ENCODE peak calls at places on chromosome 15, in six cellular contexts. D, N, C, F, M and J are unnamed samples.

GRCh38 chr15:101458158-101458895 is 31.2 kb downstream of the PCSK6 start:
- DNase-seq in D (no peak), N (no peak), C (no peak), F (no peak), M (no peak), J (no peak)

GRCh38 chr15:71103102-71103676 is 12.1 kb upstream of the THSD4 start:
- DNase-seq in D (no peak), N (peak), C (no peak), F (peak), M (peak), J (no peak)

GRCh38 chr15:44045661-44046060 is 149.4 kb downstream of the FRMD5 start:
- DNase-seq in D (no peak), N (no peak), C (no peak), F (no peak), M (no peak), J (no peak)

GRCh38 chr15:51180534-51180933 is 85.8 kb upstream of the TNFAIP8L3 start:
- DNase-seq in D (no peak), N (no peak), C (no peak), F (no peak), M (no peak), J (no peak)

GRCh38 chr15:35746121-35746520 is 200.2 kb upstream of the DPH6 start:
- DNase-seq in D (no peak), N (no peak), C (no peak), F (no peak), M (no peak), J (no peak)

GRCh38 chr15:101159096-101159935 is 92.5 kb downstream of the CHSY1 start:
- DNase-seq in D (no peak), N (no peak), C (no peak), F (no peak), M (no peak), J (no peak)

GRCh38 chr15:90885432-90886290 is 1.4 kb downstream of the FES start:
- DNase-seq in D (no peak), N (peak), C (peak), F (peak), M (peak), J (peak)

GRCh38 chr15:67105065-67105951 is 39.9 kb downstream of the SMAD3 start:
- DNase-seq in D (peak), N (peak), C (peak), F (no peak), M (peak), J (peak)

GRCh38 chr15:39896837-39897236 is 23.2 kb downstream of the GPR176 start:
- DNase-seq in D (no peak), N (no peak), C (no peak), F (no peak), M (no peak), J (no peak)

GRCh38 chr15:39515765-39516164 is 65.1 kb upstream of the THBS1 start:
- DNase-seq in D (no peak), N (no peak), C (no peak), F (no peak), M (no peak), J (no peak)

GRCh38 chr15:81155375-81156218 is 21.5 kb downstream of the CFAP161 start:
- DNase-seq in D (peak), N (peak), C (peak), F (no peak), M (peak), J (peak)

GRCh38 chr15:65818927-65819562 is 27.0 kb upstream of the DENND4A start:
- DNase-seq in D (no peak), N (no peak), C (no peak), F (no peak), M (no peak), J (no peak)

GRCh38 chr15:84752700-84753099 is 4.3 kb downstream of the ZNF592 start:
- DNase-seq in D (no peak), N (no peak), C (no peak), F (no peak), M (no peak), J (no peak)

GRCh38 chr15:101615986-101616848 is 36.0 kb downstream of the TM2D3 start:
- DNase-seq in D (peak), N (peak), C (peak), F (peak), M (peak), J (no peak)

GRCh38 chr15:94070341-94071275 is 160.8 kb upstream of the MCTP2 start:
- DNase-seq in D (no peak), N (peak), C (no peak), F (no peak), M (peak), J (no peak)

GRCh38 chr15:92638291-92638708 is 17.3 kb downstream of the FAM174B start:
- DNase-seq in D (no peak), N (peak), C (no peak), F (no peak), M (peak), J (peak)

GRCh38 chr15:69014454-69014853 is at the start of gene NOX5:
- DNase-seq in D (no peak), N (peak), C (no peak), F (no peak), M (no peak), J (no peak)

GRCh38 chr15:41695750-41696436 is 35.7 kb downstream of the MGA start:
- DNase-seq in D (peak), N (peak), C (no peak), F (no peak), M (peak), J (peak)

GRCh38 chr15:90231028-90232017 is 2.4 kb downstream of the CIB1 start:
- DNase-seq in D (no peak), N (no peak), C (peak), F (no peak), M (peak), J (no peak)

GRCh38 chr15:70427531-70428120 is 329.9 kb upstream of the TLE3 start:
- DNase-seq in D (no peak), N (no peak), C (no peak), F (no peak), M (no peak), J (no peak)

GRCh38 chr15:68028137-68028771 is 25.9 kb upstream of the PIAS1 start:
- DNase-seq in D (no peak), N (no peak), C (no peak), F (no peak), M (no peak), J (no peak)

GRCh38 chr15:34014556-34014955 is 24.4 kb downstream of the AVEN start:
- DNase-seq in D (peak), N (no peak), C (no peak), F (no peak), M (no peak), J (no peak)

GRCh38 chr15:100821327-100821726 is 58.3 kb upstream of the ALDH1A3 start:
- DNase-seq in D (no peak), N (no peak), C (no peak), F (no peak), M (no peak), J (no peak)

GRCh38 chr15:38128389-38128788 is 124.2 kb upstream of the SPRED1 start:
- DNase-seq in D (no peak), N (peak), C (no peak), F (no peak), M (no peak), J (no peak)

GRCh38 chr15:38127306-38127731 is 125.3 kb upstream of the SPRED1 start:
- DNase-seq in D (no peak), N (peak), C (no peak), F (no peak), M (peak), J (no peak)

GRCh38 chr15:38130739-38131498 is 121.7 kb upstream of the SPRED1 start:
- DNase-seq in D (peak), N (peak), C (peak), F (peak), M (peak), J (peak)

GRCh38 chr15:38130200-38130567 is 122.5 kb upstream of the SPRED1 start:
- DNase-seq in D (no peak), N (no peak), C (no peak), F (no peak), M (no peak), J (peak)

GRCh38 chr15:38129531-38130199 is 123.0 kb upstream of the SPRED1 start:
- DNase-seq in D (peak), N (peak), C (peak), F (peak), M (peak), J (peak)
- H3K4me3 ChIP-seq in D (peak), N (no peak), C (peak), F (peak), M (no peak), J (peak)

GRCh38 chr15:23003736-23004135 is 23.6 kb upstream of the CYFIP1 start:
- DNase-seq in D (no peak), N (no peak), C (no peak), F (no peak), M (no peak), J (no peak)
- TF ChIP-seq CTCF in D (no peak), N (no peak), C (no peak), F (no peak), M (no peak), J (no peak)

DNA sequence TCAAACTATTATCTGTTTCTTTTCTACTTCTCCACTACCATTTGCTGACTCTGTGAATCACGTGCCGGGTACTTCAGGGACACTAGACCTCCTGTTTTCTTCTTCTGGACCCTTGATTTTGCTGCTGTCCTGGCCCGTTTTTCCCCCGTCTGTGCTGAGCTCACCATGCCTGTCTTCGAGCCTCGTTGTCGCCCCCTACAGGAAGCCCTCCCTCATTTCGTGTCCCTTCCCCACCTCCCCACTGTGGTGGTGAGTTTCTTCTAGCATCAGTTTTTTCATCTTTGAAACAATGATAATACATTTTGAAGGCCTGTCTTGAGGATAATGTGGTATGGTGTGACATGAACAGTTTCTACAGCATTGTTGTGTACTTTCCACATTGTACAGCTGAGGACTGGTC is 12.8 kb downstream of the GABRG3 start:
- DNase-seq in D (no peak), N (no peak), C (no peak), F (no peak), M (no peak), J (no peak)
- H3K4me3 ChIP-seq in D (no peak), N (no peak), C (no peak), F (no peak), M (no peak), J (no peak)

DNA sequence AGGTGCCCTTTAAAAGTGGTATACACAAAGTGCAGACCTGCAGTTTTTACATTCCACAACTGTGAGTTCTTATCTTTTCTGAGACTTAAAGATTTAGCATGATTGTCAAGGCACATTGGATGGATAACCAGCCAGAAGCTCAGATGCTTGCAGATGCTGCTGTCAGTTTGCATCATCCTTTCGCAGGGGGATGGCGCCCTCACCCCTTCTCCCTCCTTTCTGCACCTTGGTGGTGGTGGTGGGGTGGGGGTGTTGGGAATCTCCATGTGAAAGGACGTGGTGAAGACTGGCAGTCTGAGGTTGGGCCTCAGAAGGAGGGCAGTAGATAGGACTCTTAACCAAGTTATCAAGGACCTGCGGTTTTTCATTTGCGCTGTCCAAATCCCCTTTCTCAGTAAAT is 309.6 kb upstream of the SEMA6D start:
- DNase-seq in D (no peak), N (no peak), C (no peak), F (no peak), M (no peak), J (no peak)
- TF ChIP-seq CTCF in D (no peak), N (no peak), C (no peak), F (no peak), M (no peak), J (no peak)

DNA sequence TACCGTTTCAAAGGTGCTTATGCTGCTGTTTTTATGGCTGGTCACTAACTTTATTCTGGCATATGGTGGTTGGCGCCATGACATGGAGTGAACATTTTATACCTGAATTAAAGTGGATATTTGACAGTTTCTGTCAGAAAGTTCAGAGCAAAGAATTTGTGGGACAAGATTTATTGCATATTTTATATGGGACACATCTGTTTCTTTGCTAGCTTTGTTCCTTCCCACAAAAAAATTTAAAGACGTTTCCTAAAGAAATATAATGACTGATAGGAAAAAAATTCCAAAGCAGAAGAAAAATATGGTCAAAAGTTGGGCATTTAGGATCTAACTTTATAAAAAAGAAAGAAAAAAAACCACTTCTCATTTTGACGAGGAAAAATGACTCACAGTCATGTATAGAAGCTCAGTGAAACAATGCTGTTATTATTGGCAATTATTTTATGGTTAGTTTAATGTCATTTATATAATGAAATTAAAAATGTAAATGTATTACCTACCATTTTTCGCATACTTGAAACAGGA is 101.7 kb downstream of the GREM1 start:
- DNase-seq in D (no peak), N (no peak), C (no peak), F (no peak), M (no peak), J (no peak)
- H3K4me3 ChIP-seq in D (no peak), N (no peak), C (no peak), F (no peak), M (no peak), J (no peak)

DNA sequence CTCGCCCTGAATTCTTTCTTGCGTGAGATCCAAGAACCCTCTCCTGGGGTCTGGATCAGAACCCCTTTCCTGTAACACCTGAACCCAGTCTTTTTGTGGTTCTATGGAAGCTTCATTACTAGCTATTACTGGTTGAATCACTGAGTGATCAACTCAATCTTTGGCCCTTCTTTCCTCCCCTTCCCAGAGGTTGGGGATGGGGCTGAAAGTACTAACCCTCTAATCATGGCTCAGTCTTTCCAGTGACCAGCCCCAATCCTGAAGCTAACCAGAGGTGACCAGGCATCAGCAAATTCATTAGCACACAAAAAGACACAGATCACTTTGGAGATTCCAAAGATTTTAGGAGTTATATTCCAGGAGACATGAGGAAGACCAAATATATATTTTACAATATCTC is 39.5 kb downstream of the HERC1 start:
- DNase-seq in D (no peak), N (no peak), C (no peak), F (no peak), M (no peak), J (no peak)
- TF ChIP-seq CTCF in D (no peak), N (no peak), C (no peak), F (no peak), M (no peak), J (no peak)

GRCh38 chr15:76332796-76333195 is 3.8 kb upstream of the ISL2 start:
- DNase-seq in D (no peak), N (no peak), C (no peak), F (no peak), M (no peak), J (no peak)
- H3K4me3 ChIP-seq in D (no peak), N (no peak), C (no peak), F (no peak), M (no peak), J (no peak)

GRCh38 chr15:74789171-74789627 is 7.3 kb downstream of the CSK start:
- DNase-seq in D (no peak), N (peak), C (no peak), F (no peak), M (peak), J (no peak)

GRCh38 chr15:74788716-74789151 is 6.9 kb downstream of the CSK start:
- DNase-seq in D (no peak), N (no peak), C (no peak), F (no peak), M (peak), J (no peak)

GRCh38 chr15:74786659-74787165 is 4.8 kb downstream of the CSK start:
- DNase-seq in D (no peak), N (no peak), C (no peak), F (peak), M (no peak), J (no peak)

GRCh38 chr15:74788042-74788715 is 6.3 kb downstream of the CSK start:
- DNase-seq in D (no peak), N (no peak), C (no peak), F (no peak), M (no peak), J (no peak)

DNA sequence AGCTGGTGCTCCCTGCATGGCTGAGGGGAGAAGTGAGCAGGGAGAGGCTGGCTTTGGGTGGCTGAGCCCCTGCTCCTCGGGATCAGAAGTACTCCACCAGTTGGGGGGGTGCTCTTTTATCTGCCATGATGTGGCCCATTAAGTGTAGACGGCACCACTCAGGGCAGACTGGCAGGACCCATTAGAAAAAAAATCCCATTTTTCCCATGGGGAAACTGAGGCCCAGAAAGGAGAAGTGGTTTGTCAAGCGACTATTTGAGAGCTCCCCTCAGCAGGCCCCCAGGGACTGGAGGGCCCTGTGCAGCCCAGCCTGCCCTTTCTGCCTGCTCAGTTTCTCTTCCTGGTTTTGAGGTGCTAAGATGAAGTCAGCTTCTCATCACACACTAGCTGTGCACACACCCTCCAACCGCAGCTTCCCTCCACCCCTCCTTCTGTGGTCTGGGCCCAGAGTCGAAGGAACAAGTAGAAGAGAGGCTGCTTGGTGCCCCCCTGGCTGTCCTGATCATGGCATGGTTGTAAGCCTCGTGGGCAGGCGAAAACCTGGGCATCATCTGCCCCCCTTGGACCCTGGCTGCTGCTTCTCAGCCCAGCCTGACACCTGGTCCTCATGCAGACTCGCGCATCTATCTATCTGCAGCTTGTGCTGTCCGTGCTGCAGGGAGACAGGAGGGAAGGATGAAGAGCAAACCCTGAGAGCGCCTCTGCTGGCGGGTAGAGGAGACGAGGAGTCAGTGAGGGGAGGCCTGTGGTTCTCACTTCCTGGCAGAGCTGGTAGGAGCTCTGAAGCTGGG is 5.6 kb downstream of the CSK start:
- DNase-seq in D (peak), N (peak), C (peak), F (peak), M (peak), J (peak)
- TF ChIP-seq CTCF in D (peak), N (peak), C (peak), F (peak), M (peak), J (peak)